ENCODE peak calls at places on chromosomes 12 and 14, in four cellular contexts. One of them, this sample, is unnamed.

GRCh38 chr14:68824517-68825347 is 31.9 kb upstream of the ZFP36L1 start:
- DNase-seq in HFF-Myc: peak
- DNase-seq in stimulated activated CD4-positive, alpha-beta T cell treated with anti-CD3 and anti-CD28 coated beads, Interleukin-4, amount 100 ng/mL, for 48 hours: peak
- DNase-seq in HEK293T: peak
- DNase-seq in this sample: peak

GRCh38 chr12:27260746-27261145 is 16.7 kb downstream of the STK38L start:
- DNase-seq in HFF-Myc: no peak
- DNase-seq in stimulated activated CD4-positive, alpha-beta T cell treated with anti-CD3 and anti-CD28 coated beads, Interleukin-4, amount 100 ng/mL, for 48 hours: no peak
- DNase-seq in HEK293T: no peak
- DNase-seq in this sample: no peak

GRCh38 chr14:101731187-101732080 is 30.1 kb upstream of the PPP2R5C start:
- DNase-seq in HEK293T: no peak
- DNase-seq in HFF-Myc: peak
- DNase-seq in stimulated activated CD4-positive, alpha-beta T cell treated with anti-CD3 and anti-CD28 coated beads, Interleukin-4, amount 100 ng/mL, for 48 hours: peak
- DNase-seq in this sample: no peak

GRCh38 chr14:92362781-92363235 is 39.8 kb downstream of the SLC24A4 start:
- DNase-seq in HFF-Myc: no peak
- DNase-seq in HEK293T: no peak
- DNase-seq in stimulated activated CD4-positive, alpha-beta T cell treated with anti-CD3 and anti-CD28 coated beads, Interleukin-4, amount 100 ng/mL, for 48 hours: no peak
- DNase-seq in this sample: no peak

GRCh38 chr12:96228566-96229248 is 34.5 kb downstream of the ELK3 start:
- DNase-seq in stimulated activated CD4-positive, alpha-beta T cell treated with anti-CD3 and anti-CD28 coated beads, Interleukin-4, amount 100 ng/mL, for 48 hours: no peak
- DNase-seq in HFF-Myc: no peak
- DNase-seq in HEK293T: no peak
- DNase-seq in this sample: no peak

GRCh38 chr14:95197498-95198010 is 40.2 kb upstream of the DICER1 start:
- DNase-seq in HEK293T: no peak
- DNase-seq in HFF-Myc: no peak
- DNase-seq in stimulated activated CD4-positive, alpha-beta T cell treated with anti-CD3 and anti-CD28 coated beads, Interleukin-4, amount 100 ng/mL, for 48 hours: no peak
- DNase-seq in this sample: no peak

GRCh38 chr14:58599145-58599544 is 38.6 kb upstream of the DACT1 start:
- DNase-seq in HFF-Myc: no peak
- DNase-seq in stimulated activated CD4-positive, alpha-beta T cell treated with anti-CD3 and anti-CD28 coated beads, Interleukin-4, amount 100 ng/mL, for 48 hours: no peak
- DNase-seq in HEK293T: no peak
- DNase-seq in this sample: no peak

GRCh38 chr14:23567186-23568020 is at the start of gene AP1G2:
- DNase-seq in HFF-Myc: no peak
- DNase-seq in stimulated activated CD4-positive, alpha-beta T cell treated with anti-CD3 and anti-CD28 coated beads, Interleukin-4, amount 100 ng/mL, for 48 hours: peak
- DNase-seq in HEK293T: peak
- DNase-seq in this sample: peak

GRCh38 chr14:35789651-35790050 is 19.4 kb downstream of the RALGAPA1 start:
- DNase-seq in stimulated activated CD4-positive, alpha-beta T cell treated with anti-CD3 and anti-CD28 coated beads, Interleukin-4, amount 100 ng/mL, for 48 hours: no peak
- DNase-seq in HEK293T: no peak
- DNase-seq in HFF-Myc: no peak
- DNase-seq in this sample: no peak

GRCh38 chr14:102316048-102316745 is 3.3 kb upstream of the ZNF839 start:
- DNase-seq in stimulated activated CD4-positive, alpha-beta T cell treated with anti-CD3 and anti-CD28 coated beads, Interleukin-4, amount 100 ng/mL, for 48 hours: no peak
- DNase-seq in HEK293T: no peak
- DNase-seq in HFF-Myc: no peak
- DNase-seq in this sample: no peak

GRCh38 chr12:130335517-130336392 is 1.9 kb upstream of the PIWIL1 start:
- DNase-seq in HEK293T: peak
- DNase-seq in stimulated activated CD4-positive, alpha-beta T cell treated with anti-CD3 and anti-CD28 coated beads, Interleukin-4, amount 100 ng/mL, for 48 hours: no peak
- DNase-seq in HFF-Myc: peak
- DNase-seq in this sample: peak

GRCh38 chr14:77302926-77303325 is 17.8 kb downstream of the POMT2 start:
- DNase-seq in HFF-Myc: no peak
- DNase-seq in HEK293T: no peak
- DNase-seq in stimulated activated CD4-positive, alpha-beta T cell treated with anti-CD3 and anti-CD28 coated beads, Interleukin-4, amount 100 ng/mL, for 48 hours: peak
- DNase-seq in this sample: no peak

GRCh38 chr12:47556631-47557030 is 149.2 kb downstream of the RPAP3 start:
- DNase-seq in HEK293T: no peak
- DNase-seq in stimulated activated CD4-positive, alpha-beta T cell treated with anti-CD3 and anti-CD28 coated beads, Interleukin-4, amount 100 ng/mL, for 48 hours: no peak
- DNase-seq in HFF-Myc: no peak
- DNase-seq in this sample: no peak

GRCh38 chr14:24315807-24316596 is 4.7 kb downstream of the LTB4R start:
- DNase-seq in HEK293T: no peak
- DNase-seq in HFF-Myc: no peak
- DNase-seq in stimulated activated CD4-positive, alpha-beta T cell treated with anti-CD3 and anti-CD28 coated beads, Interleukin-4, amount 100 ng/mL, for 48 hours: no peak
- DNase-seq in this sample: peak

GRCh38 chr14:89243765-89244164 is 173.3 kb downstream of the FOXN3 start:
- DNase-seq in HEK293T: no peak
- DNase-seq in HFF-Myc: no peak
- DNase-seq in stimulated activated CD4-positive, alpha-beta T cell treated with anti-CD3 and anti-CD28 coated beads, Interleukin-4, amount 100 ng/mL, for 48 hours: no peak
- DNase-seq in this sample: no peak

GRCh38 chr12:29208935-29209701 is 60.0 kb downstream of the FAR2 start:
- DNase-seq in stimulated activated CD4-positive, alpha-beta T cell treated with anti-CD3 and anti-CD28 coated beads, Interleukin-4, amount 100 ng/mL, for 48 hours: no peak
- DNase-seq in HFF-Myc: no peak
- DNase-seq in HEK293T: no peak
- DNase-seq in this sample: no peak

GRCh38 chr12:6533653-6534157 is 612 bp upstream of the GAPDH start:
- DNase-seq in HFF-Myc: no peak
- DNase-seq in stimulated activated CD4-positive, alpha-beta T cell treated with anti-CD3 and anti-CD28 coated beads, Interleukin-4, amount 100 ng/mL, for 48 hours: no peak
- DNase-seq in HEK293T: peak
- DNase-seq in this sample: no peak

GRCh38 chr14:25953532-25954144 is 644.2 kb downstream of the NOVA1 start:
- DNase-seq in HEK293T: no peak
- DNase-seq in HFF-Myc: no peak
- DNase-seq in stimulated activated CD4-positive, alpha-beta T cell treated with anti-CD3 and anti-CD28 coated beads, Interleukin-4, amount 100 ng/mL, for 48 hours: no peak
- DNase-seq in this sample: no peak

GRCh38 chr14:34980337-34980900 is 2.4 kb upstream of the SRP54 start:
- DNase-seq in stimulated activated CD4-positive, alpha-beta T cell treated with anti-CD3 and anti-CD28 coated beads, Interleukin-4, amount 100 ng/mL, for 48 hours: no peak
- DNase-seq in HEK293T: no peak
- DNase-seq in HFF-Myc: no peak
- DNase-seq in this sample: no peak

GRCh38 chr14:58298477-58298879 is at the start of gene ARID4A:
- DNase-seq in HEK293T: no peak
- DNase-seq in HFF-Myc: no peak
- DNase-seq in stimulated activated CD4-positive, alpha-beta T cell treated with anti-CD3 and anti-CD28 coated beads, Interleukin-4, amount 100 ng/mL, for 48 hours: peak
- DNase-seq in this sample: peak

GRCh38 chr12:68420225-68421008 is 88.3 kb upstream of the MDM1 start:
- DNase-seq in HEK293T: no peak
- DNase-seq in stimulated activated CD4-positive, alpha-beta T cell treated with anti-CD3 and anti-CD28 coated beads, Interleukin-4, amount 100 ng/mL, for 48 hours: no peak
- DNase-seq in HFF-Myc: no peak
- DNase-seq in this sample: no peak

GRCh38 chr14:24556756-24557155 is 19.3 kb downstream of the CTSG start:
- DNase-seq in HFF-Myc: no peak
- DNase-seq in HEK293T: no peak
- DNase-seq in stimulated activated CD4-positive, alpha-beta T cell treated with anti-CD3 and anti-CD28 coated beads, Interleukin-4, amount 100 ng/mL, for 48 hours: no peak
- DNase-seq in this sample: no peak

GRCh38 chr14:74510211-74510931 is 16.8 kb downstream of the ISCA2 start:
- DNase-seq in HEK293T: no peak
- DNase-seq in HFF-Myc: no peak
- DNase-seq in stimulated activated CD4-positive, alpha-beta T cell treated with anti-CD3 and anti-CD28 coated beads, Interleukin-4, amount 100 ng/mL, for 48 hours: no peak
- DNase-seq in this sample: no peak

GRCh38 chr14:100690672-100691071 is 36.0 kb upstream of the DLK1 start:
- DNase-seq in stimulated activated CD4-positive, alpha-beta T cell treated with anti-CD3 and anti-CD28 coated beads, Interleukin-4, amount 100 ng/mL, for 48 hours: no peak
- DNase-seq in HEK293T: no peak
- DNase-seq in HFF-Myc: no peak
- DNase-seq in this sample: no peak

GRCh38 chr12:26032719-26033241 is 74.3 kb downstream of the RASSF8 start:
- DNase-seq in HFF-Myc: peak
- DNase-seq in stimulated activated CD4-positive, alpha-beta T cell treated with anti-CD3 and anti-CD28 coated beads, Interleukin-4, amount 100 ng/mL, for 48 hours: no peak
- DNase-seq in HEK293T: no peak
- DNase-seq in this sample: no peak

GRCh38 chr14:68286667-68287066 is 467.1 kb downstream of the RAD51B start:
- DNase-seq in stimulated activated CD4-positive, alpha-beta T cell treated with anti-CD3 and anti-CD28 coated beads, Interleukin-4, amount 100 ng/mL, for 48 hours: no peak
- DNase-seq in HEK293T: no peak
- DNase-seq in HFF-Myc: no peak
- DNase-seq in this sample: no peak

This sample was measured in H1.